ENCODE peak calls at places on chromosome 17, in four cellular contexts. W, S, V and J are unnamed samples.

GRCh38 chr17:79082311-79083190 is 7.9 kb downstream of the ENGASE start:
- DNase-seq in V (no peak), W (peak; percentile 36), S (no peak), J (peak; percentile 81)

GRCh38 chr17:50626037-50626574 is 8.6 kb upstream of the ABCC3 start:
- DNase-seq in V (peak; percentile 40), S (peak; percentile 37), W (peak; percentile 46), J (peak; percentile 88)

GRCh38 chr17:4049546-4049945 is 85.3 kb upstream of the ATP2A3 start:
- DNase-seq in W (no peak), S (no peak), V (no peak), J (no peak)

GRCh38 chr17:57009737-57010445 is 32.0 kb downstream of the SCPEP1 start:
- DNase-seq in S (peak; percentile 8), V (peak; percentile 15), W (peak; percentile 14), J (peak; percentile 65)

GRCh38 chr17:80850817-80851216 is 140.8 kb upstream of the CHMP6 start:
- DNase-seq in W (no peak), S (no peak), V (no peak), J (no peak)

GRCh38 chr17:19424934-19425868 is 14.2 kb downstream of the RNF112 start:
- DNase-seq in W (no peak), V (no peak), S (peak; percentile 35), J (no peak)

GRCh38 chr17:58006563-58006923 is 503 bp downstream of the SRSF1 start:
- DNase-seq in V (peak; percentile 57), W (peak; percentile 36), S (peak; percentile 46), J (peak; percentile 60)

GRCh38 chr17:16419074-16419928 is 3.9 kb downstream of the TRPV2 start:
- DNase-seq in V (peak; percentile 91), S (peak; percentile 82), W (peak; percentile 27), J (no peak)

GRCh38 chr17:80331820-80332219 is 71.2 kb downstream of the RNF213 start:
- DNase-seq in V (no peak), W (no peak), S (no peak), J (no peak)

GRCh38 chr17:70168044-70168978 is 1.0 kb upstream of the KCNJ2 start:
- DNase-seq in S (no peak), V (peak; percentile 70), W (no peak), J (peak; percentile 64)

GRCh38 chr17:34981538-34982241 is 1.4 kb downstream of the LIG3 start:
- DNase-seq in S (peak; percentile 41), V (peak; percentile 38), W (no peak), J (no peak)

GRCh38 chr17:78890111-78890897 is 12.7 kb downstream of the CEP295NL start:
- DNase-seq in S (no peak), W (peak; percentile 42), V (no peak), J (no peak)

DNA sequence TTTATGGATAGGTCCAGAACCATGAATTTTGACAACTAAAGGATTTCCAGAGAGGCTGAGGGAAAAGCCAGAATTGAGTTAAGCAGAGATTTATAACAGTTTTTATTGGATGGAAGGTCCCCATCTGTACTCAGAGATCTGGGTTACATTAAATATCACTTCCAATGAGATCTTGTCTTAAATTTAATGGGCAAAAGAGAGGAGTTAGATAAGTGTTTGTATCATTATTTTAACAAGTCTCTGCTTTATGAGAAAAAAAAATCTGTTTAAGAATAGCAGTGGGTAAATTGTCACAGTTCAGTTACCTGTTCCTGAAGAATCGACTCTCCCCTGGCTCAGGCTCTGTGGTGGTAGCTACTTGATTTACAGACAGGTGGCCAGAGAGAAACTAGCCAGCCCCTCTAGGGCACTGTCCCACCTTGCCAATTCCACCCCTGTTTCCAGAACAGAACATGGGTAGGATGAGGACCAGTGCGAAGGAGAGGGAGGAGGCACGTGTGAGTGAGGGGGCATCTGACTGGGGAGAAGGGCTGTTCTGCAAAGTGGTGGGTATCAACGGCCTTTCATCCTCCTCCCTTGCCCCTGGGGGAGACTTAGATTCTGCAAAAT is 22.1 kb upstream of the CRHR1 start:
- DNase-seq in V (no peak), W (no peak), S (no peak), J (no peak)
- TF ChIP-seq CTCF in V (no peak), W (no peak), S (no peak), J (no peak)

DNA sequence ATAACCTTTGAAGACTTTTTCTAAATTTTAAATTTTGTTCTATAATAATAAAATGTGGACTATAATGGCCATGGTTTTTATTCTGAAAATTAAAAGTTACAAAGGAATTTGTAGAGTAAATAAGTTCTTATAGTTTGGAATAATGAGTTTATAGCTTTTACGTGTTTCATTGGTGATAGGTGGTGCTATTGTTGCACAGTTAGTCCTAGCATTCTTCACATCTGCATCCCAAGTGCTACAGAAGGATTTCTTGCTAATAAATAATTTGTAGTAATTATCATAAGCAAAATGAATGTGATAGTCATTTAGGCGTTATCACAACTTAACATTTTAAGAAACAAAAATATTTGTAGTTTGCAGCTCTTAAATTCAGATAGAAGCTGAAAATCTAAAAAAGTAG is 67.9 kb downstream of the BCAS3 start:
- DNase-seq in S (no peak), V (no peak), W (no peak), J (no peak)
- TF ChIP-seq CTCF in S (no peak), V (no peak), W (no peak), J (no peak)

GRCh38 chr17:21095735-21096134 is 31.0 kb upstream of the DHRS7B start:
- DNase-seq in W (no peak), V (no peak), S (no peak), J (no peak)
- TF ChIP-seq CTCF in W (no peak), V (no peak), S (no peak), J (no peak)

DNA sequence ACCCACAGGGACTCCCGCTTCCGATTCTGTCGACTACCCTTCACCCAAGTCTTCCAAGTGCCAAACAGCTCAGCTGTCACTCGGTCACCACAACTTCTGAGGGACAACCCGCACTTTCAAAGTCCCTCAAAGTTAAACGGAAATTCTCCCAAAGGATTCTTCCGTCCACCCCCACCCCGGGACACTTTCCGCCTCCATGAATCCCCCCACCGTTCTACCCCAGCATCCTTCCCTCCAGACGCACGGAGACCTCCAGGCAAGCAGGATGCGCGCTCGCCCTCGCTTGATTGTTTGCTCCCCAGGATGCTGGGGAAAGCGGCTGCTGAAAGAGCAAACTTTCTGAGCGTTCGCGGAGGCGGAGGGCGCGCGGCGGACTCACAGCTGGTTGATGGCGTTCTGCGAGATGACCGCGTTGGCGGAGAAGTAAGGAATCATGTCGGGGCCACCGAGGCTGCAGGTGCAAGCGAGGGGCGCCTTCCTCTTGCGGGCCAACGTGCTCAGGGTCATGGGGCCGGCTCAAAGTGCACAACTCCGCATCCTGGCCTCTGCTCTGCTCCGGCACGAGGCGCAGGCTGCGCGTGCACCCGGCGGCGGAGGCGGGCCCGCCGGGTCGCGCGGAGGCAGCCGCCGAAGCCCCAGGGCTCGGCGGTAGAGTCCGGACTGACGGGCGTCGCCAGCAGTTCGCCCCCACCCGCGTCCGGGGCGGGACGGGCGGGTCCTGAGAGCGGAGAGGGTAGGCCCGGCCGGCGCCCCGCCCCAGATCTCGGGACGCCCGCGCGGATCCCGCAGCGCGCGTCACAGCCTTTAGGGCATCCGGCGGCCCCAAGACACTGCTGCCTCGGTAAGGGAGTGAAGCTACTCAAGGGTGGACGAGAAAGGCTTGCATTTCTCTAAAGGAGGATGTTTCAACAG is 138.3 kb upstream of the CORO6 start:
- DNase-seq in W (peak; percentile 83), S (peak; percentile 81), V (peak; percentile 64), J (peak; percentile 89)
- TF ChIP-seq CTCF in W (no peak), S (no peak), V (no peak), J (no peak)

GRCh38 chr17:29165261-29165660 is 14.9 kb downstream of the MYO18A start:
- DNase-seq in S (no peak), W (no peak), V (no peak), J (no peak)
- TF ChIP-seq CTCF in S (no peak), W (no peak), V (no peak), J (no peak)

GRCh38 chr17:49604314-49604869 is 28.7 kb downstream of the NXPH3 start:
- DNase-seq in S (no peak), V (no peak), W (no peak), J (no peak)

GRCh38 chr17:49600949-49601348 is 25.3 kb downstream of the NXPH3 start:
- DNase-seq in S (no peak), V (no peak), W (no peak), J (no peak)

GRCh38 chr17:49602783-49603182 is 27.1 kb downstream of the NXPH3 start:
- DNase-seq in S (no peak), V (no peak), W (no peak), J (no peak)

GRCh38 chr17:49603238-49603637 is 27.6 kb downstream of the NXPH3 start:
- DNase-seq in S (no peak), V (no peak), W (no peak), J (no peak)

DNA sequence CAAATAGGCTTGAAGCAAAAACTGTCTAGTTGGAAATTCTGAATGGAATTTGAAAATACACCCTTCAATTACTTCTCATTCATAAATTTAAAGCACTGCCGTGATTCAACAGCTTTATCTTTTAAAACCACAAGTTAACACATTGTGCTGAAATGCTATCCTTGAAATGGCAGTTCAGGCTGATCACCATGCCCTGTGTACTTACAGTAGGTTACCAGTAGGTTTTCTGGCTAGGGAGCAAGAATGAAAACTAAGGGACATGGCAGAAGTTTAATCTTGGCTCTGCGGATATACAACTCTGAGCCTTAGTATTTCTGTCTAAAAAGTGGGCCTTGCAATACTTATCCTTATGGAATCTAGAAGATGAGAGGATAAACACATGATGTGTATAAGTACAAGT is 28.0 kb downstream of the NXPH3 start:
- DNase-seq in S (no peak), V (no peak), W (no peak), J (no peak)
- TF ChIP-seq CTCF in S (peak; percentile 45), V (peak; percentile 11), W (no peak), J (peak; percentile 24)

GRCh38 chr17:39838784-39839183 is 25.3 kb downstream of the IKZF3 start:
- DNase-seq in W (no peak), S (no peak), V (no peak), J (no peak)

GRCh38 chr17:39834017-39834416 is 30.1 kb downstream of the IKZF3 start:
- DNase-seq in V (no peak), W (no peak), S (no peak), J (no peak)

GRCh38 chr17:39836117-39836516 is 28.0 kb downstream of the IKZF3 start:
- DNase-seq in V (no peak), W (no peak), S (no peak), J (no peak)

GRCh38 chr17:39838057-39838456 is 26.1 kb downstream of the IKZF3 start:
- DNase-seq in S (no peak), W (no peak), V (no peak), J (no peak)

GRCh38 chr17:39835038-39835786 is 28.9 kb downstream of the IKZF3 start:
- DNase-seq in V (no peak), W (no peak), S (no peak), J (no peak)
- TF ChIP-seq CTCF in V (no peak), W (no peak), S (no peak), J (no peak)

GRCh38 chr17:68290268-68290954 is 516 bp downstream of the SLC16A6 start:
- DNase-seq in W (peak; percentile 54), S (no peak), V (no peak), J (peak; percentile 47)
- TF ChIP-seq CTCF in W (no peak), S (no peak), V (no peak), J (no peak)